ENCODE peak calls at places on chromosomes 4 and X, in seven cellular contexts. U is stomach, D is vagina, W is suprapubic skin, Q is HepG2, J is transverse colon, L is breast epithelium. A is an unnamed sample. For H3K9me3, the result is how much of the 10 kb centered on the place peaks cover.

GRCh38 chr4:158644755-158645154 is 26.9 kb downstream of the C4orf46 start:
- DNase-seq in U (no peak), D (no peak), W (no peak), Q (no peak), J (no peak), L (no peak), A (no peak)

GRCh38 chr4:144171697-144172096 is 31.2 kb upstream of the GYPA start:
- DNase-seq in U (no peak), D (no peak), W (no peak), Q (no peak), J (no peak), L (no peak), A (no peak)

GRCh38 chrX:46965125-46965758 is 53.0 kb downstream of the JADE3 start:
- DNase-seq in U (no peak), D (no peak), W (no peak), Q (no peak), J (no peak), L (no peak), A (no peak)

GRCh38 chr4:1539859-1540600 is 133.8 kb upstream of the NKX1-1 start:
- DNase-seq in U (no peak), D (no peak), W (no peak), Q (no peak), J (no peak), L (no peak), A (no peak)

GRCh38 chr4:139978692-139979091 is 175.3 kb downstream of the MAML3 start:
- DNase-seq in U (no peak), D (no peak), W (no peak), Q (no peak), J (no peak), L (no peak), A (no peak)

GRCh38 chrX:625137-625691 is 5.4 kb upstream of the SHOX start:
- DNase-seq in U (no peak), D (peak), W (no peak), Q (no peak), J (no peak), L (no peak), A (no peak)

GRCh38 chrX:63922221-63922620 is 137.2 kb upstream of the ARHGEF9 start:
- DNase-seq in U (no peak), D (no peak), W (no peak), Q (no peak), J (no peak), L (no peak), A (no peak)

GRCh38 chr4:112029642-112030235 is 115.5 kb upstream of the FAM241A start:
- DNase-seq in U (no peak), D (no peak), W (no peak), Q (no peak), J (no peak), L (no peak), A (no peak)

GRCh38 chr4:141180991-141181760 is 39.5 kb upstream of the ZNF330 start:
- DNase-seq in U (no peak), D (no peak), W (no peak), Q (no peak), J (no peak), L (no peak), A (no peak)

GRCh38 chr4:12562016-12562415 is 922.1 kb downstream of the RAB28 start:
- DNase-seq in U (no peak), D (no peak), W (no peak), Q (no peak), J (no peak), L (no peak), A (no peak)

DNA sequence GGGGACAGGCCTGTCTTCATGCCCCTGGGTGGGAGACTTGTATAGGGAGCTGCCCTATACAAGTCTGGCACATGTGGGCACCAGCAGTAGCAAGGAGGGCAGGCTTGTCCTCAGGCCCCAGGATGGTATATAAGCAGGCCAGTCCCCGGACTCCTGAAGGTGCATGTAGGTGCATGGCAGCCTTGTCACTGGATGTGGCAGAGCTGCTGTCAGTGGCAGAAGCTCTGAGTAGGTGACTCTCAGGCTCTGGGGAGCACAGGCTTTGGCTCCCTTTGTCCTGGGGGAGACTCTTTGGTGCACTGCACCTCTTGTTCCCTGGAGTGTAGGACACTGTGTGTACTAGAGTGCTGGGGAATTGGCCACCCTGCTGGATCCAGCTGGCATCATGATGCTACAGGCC is 376.7 kb upstream of the DIPK2B start:
- DNase-seq in U (no peak), D (no peak), W (no peak), Q (no peak), J (no peak), L (no peak), A (no peak)
- H3K9me3 ChIP-seq in U (under half), D (under half), W (under half), Q (under half), J (under half), L (under half), A (under half)

GRCh38 chr4:90215286-90215685 is 88.1 kb downstream of the CCSER1 start:
- DNase-seq in U (no peak), D (no peak), W (no peak), Q (peak), J (no peak), L (no peak), A (no peak)

GRCh38 chr4:90219822-90220221 is 92.6 kb downstream of the CCSER1 start:
- DNase-seq in U (no peak), D (no peak), W (no peak), Q (no peak), J (no peak), L (no peak), A (no peak)

DNA sequence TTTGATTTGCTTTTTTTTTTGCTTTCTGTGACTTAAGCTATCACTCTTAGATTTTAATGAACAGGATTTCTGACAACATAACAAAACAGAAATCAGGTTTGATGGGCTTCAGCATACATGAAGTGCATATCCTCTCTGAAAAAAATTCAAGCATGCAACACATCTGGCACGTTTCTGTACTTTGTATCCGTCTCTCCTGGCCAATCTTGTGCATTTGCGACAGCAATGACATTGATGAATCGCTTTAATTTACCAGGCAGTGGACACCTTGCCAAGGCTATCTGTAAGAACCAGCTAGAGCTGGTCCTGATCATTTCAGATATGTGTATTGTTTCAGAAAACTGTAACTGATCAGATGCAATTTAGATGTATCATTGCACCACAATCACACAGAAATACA is 93.3 kb downstream of the CCSER1 start:
- DNase-seq in U (no peak), D (no peak), W (no peak), Q (no peak), J (no peak), L (no peak), A (no peak)
- TF ChIP-seq POLR2AphosphoS5 in U (no peak), D (no peak), W (no peak), Q (no peak), J (no peak), L (no peak), A (no peak)

GRCh38 chr4:153519677-153520076 is 53.5 kb downstream of the TMEM131L start:
- DNase-seq in U (no peak), D (no peak), W (no peak), Q (no peak), J (no peak), L (no peak), A (no peak)
- H3K27ac ChIP-seq in U (peak), D (no peak), W (no peak), Q (peak), J (no peak), L (no peak), A (no peak)

DNA sequence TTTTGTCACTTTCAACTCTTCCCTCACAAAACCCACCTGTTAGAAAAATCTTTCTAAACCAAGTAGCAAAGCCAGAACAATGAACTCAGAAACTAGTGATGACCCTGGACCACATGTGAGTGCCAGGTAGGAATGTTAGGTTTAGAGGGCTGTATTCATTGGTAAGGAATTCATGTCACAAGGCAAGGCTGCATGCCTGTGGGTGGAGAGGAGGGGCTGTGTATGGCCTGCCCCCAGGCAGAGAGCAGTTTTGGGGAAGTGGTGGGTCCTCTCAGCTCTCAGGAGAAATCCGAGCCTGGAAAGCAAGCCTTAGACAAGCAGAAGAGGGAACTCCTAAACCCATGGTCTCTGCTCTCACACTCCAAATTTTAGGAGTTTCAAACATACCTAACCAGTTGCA is 2.4 kb downstream of the RNF175 start:
- DNase-seq in U (no peak), D (no peak), W (no peak), Q (no peak), J (no peak), L (no peak), A (no peak)
- H3K9me3 ChIP-seq in U (under half), D (under half), W (under half), Q (under half), J (under half), L (under half), A (under half)

GRCh38 chrX:129534816-129535578 is 5.1 kb upstream of the OCRL start:
- DNase-seq in U (no peak), D (no peak), W (no peak), Q (no peak), J (no peak), L (no peak), A (no peak)

GRCh38 chrX:129540725-129541184 is 696 bp downstream of the OCRL start:
- DNase-seq in U (peak), D (no peak), W (peak), Q (peak), J (peak), L (no peak), A (peak)

GRCh38 chrX:129544780-129545179 is 4.7 kb downstream of the OCRL start:
- DNase-seq in U (no peak), D (no peak), W (no peak), Q (no peak), J (no peak), L (no peak), A (no peak)

GRCh38 chrX:129545408-129545807 is 5.3 kb downstream of the OCRL start:
- DNase-seq in U (no peak), D (no peak), W (no peak), Q (no peak), J (no peak), L (no peak), A (no peak)

GRCh38 chrX:129540068-129540653 is at the start of gene OCRL:
- DNase-seq in U (peak), D (no peak), W (peak), Q (peak), J (peak), L (peak), A (peak)
- TF ChIP-seq POLR2AphosphoS5 in U (peak), D (peak), W (no peak), Q (no peak), J (no peak), L (no peak), A (peak)

GRCh38 chrX:153931151-153931550 is 3.7 kb downstream of the NAA10 start:
- DNase-seq in U (no peak), D (no peak), W (no peak), Q (no peak), J (no peak), L (no peak), A (no peak)

GRCh38 chrX:153929576-153929975 is 3.5 kb upstream of the ARHGAP4 start:
- DNase-seq in U (no peak), D (no peak), W (no peak), Q (no peak), J (no peak), L (no peak), A (no peak)

GRCh38 chrX:153928846-153929245 is 2.8 kb upstream of the ARHGAP4 start:
- DNase-seq in U (no peak), D (no peak), W (no peak), Q (no peak), J (no peak), L (no peak), A (no peak)

GRCh38 chrX:153931748-153932147 is 3.1 kb downstream of the NAA10 start:
- DNase-seq in U (no peak), D (no peak), W (no peak), Q (no peak), J (no peak), L (no peak), A (no peak)

DNA sequence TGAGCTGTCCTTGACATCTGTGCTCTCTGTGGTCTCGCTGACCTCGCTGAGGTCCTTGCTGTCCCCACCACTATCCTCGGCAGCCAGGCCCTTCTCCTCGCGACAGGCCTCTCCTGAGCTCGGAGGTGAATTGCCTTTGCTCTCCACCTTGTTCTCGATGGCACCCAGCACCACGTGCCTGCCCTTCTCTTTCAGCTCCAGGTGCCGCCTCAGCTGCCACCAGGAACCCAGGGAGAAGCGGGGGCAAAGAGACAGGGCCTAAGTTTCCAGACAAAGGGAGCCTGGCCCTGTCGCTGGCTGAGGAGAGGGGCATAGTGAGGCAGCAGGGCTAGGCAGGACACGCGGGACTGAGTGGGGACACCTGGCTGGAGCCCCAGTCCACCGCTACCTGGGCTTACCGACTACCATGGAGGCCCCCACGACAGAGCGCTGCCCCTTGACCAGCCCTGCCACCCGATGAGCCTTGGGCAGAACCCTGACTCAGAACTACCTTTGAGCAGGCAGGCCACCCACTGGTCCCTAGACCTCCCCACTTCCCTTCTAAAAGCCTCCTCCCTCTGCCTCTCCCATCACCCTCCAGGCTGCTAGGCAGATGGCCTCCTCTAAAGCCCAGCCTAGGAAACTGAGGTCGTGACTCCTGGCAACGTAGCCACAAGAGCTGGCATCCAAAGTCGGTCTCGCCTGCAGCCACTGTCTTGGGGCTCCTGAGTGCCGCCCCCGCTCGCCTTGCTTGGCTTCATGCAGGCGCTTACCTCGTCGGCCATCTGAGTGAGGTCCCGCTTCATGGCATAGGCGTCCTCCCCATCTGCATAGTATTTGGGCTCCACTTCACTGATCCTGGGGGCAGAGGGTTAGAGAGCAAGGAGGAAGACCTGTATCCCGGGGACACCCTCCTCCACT is 4.2 kb upstream of the ARHGAP4 start:
- DNase-seq in U (no peak), D (no peak), W (no peak), Q (no peak), J (no peak), L (no peak), A (no peak)
- H3K27ac ChIP-seq in U (no peak), D (no peak), W (no peak), Q (no peak), J (no peak), L (no peak), A (peak)

A was measured in sigmoid colon.